ENCODE peak calls at places on chromosomes 6 and 20, in six cellular contexts. N, L, J, E, M and G are unnamed samples. For H3K4me1, the result is how much of the 10 kb centered on the place peaks cover.

GRCh38 chr20:56409521-56409920 is 2.5 kb upstream of the CASS4 start:
- DNase-seq in N (no peak), L (no peak), J (no peak), E (peak), M (peak), G (no peak)

GRCh38 chr20:17645546-17646208 is 36.4 kb downstream of the RRBP1 start:
- DNase-seq in N (no peak), L (no peak), J (no peak), E (peak), M (no peak), G (no peak)

GRCh38 chr20:50992336-50992732 is 30.6 kb downstream of the KCNG1 start:
- DNase-seq in N (no peak), L (no peak), J (no peak), E (no peak), M (no peak), G (no peak)

GRCh38 chr20:8139899-8140298 is 7.8 kb downstream of the PLCB1 start:
- DNase-seq in N (no peak), L (no peak), J (no peak), E (no peak), M (no peak), G (no peak)

GRCh38 chr6:141659582-141659981 is 473.1 kb upstream of the GJE1 start:
- DNase-seq in N (no peak), L (no peak), J (no peak), E (no peak), M (no peak), G (no peak)

GRCh38 chr20:17556842-17557674 is 12.8 kb upstream of the DSTN start:
- DNase-seq in N (no peak), L (no peak), J (peak), E (peak), M (peak), G (no peak)

GRCh38 chr6:116564296-116564695 is 7.0 kb upstream of the RWDD1 start:
- DNase-seq in N (no peak), L (no peak), J (no peak), E (peak), M (peak), G (no peak)

GRCh38 chr6:73803562-73804221 is 107.7 kb downstream of the CD109 start:
- DNase-seq in N (peak), L (peak), J (no peak), E (peak), M (peak), G (no peak)

GRCh38 chr6:43277643-43278523 is 20.2 kb upstream of the SLC22A7 start:
- DNase-seq in N (no peak), L (peak), J (no peak), E (no peak), M (peak), G (no peak)

GRCh38 chr6:1424306-1424927 is 35.0 kb downstream of the FOXF2 start:
- DNase-seq in N (peak), L (peak), J (peak), E (peak), M (peak), G (peak)

GRCh38 chr6:122495612-122496011 is 24.0 kb upstream of the SERINC1 start:
- DNase-seq in N (no peak), L (no peak), J (no peak), E (no peak), M (no peak), G (peak)

GRCh38 chr20:10644458-10645204 is 29.2 kb downstream of the JAG1 start:
- DNase-seq in N (no peak), L (no peak), J (no peak), E (no peak), M (no peak), G (no peak)

GRCh38 chr20:43460172-43460829 is 2.6 kb downstream of the SRSF6 start:
- DNase-seq in N (no peak), L (no peak), J (no peak), E (no peak), M (no peak), G (no peak)

GRCh38 chr6:31098449-31098938 is 13.9 kb downstream of the C6orf15 start:
- DNase-seq in N (no peak), L (no peak), J (no peak), E (no peak), M (no peak), G (no peak)
- H3K4me1 ChIP-seq in N (under half), L (under half), J (under half), E (under half), M (under half), G (under half)

DNA sequence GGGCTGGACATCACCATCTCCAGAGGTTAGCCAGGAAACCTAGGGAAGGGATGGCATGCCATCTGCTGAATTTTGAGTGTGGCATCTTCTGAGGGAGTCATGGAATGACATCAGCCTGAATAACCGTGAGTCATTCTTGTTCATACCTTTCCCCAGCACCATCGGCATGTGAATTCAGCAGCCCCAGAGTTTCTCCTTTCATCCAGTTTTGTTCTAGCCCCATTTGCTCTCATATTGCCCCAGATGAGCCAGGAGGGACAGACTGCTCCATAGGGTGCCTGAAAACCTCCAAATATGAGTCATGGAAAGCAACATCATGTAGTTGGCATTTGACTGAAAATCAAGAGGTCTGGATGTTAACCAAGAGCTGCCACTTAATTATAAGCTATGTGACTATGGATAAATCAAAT is 219.2 kb upstream of the SGK1 start:
- DNase-seq in N (peak), L (no peak), J (no peak), E (peak), M (peak), G (no peak)
- H3K27ac ChIP-seq in N (peak), L (no peak), J (no peak), E (peak), M (peak), G (no peak)

GRCh38 chr6:112224088-112224487 is 30.3 kb downstream of the LAMA4 start:
- DNase-seq in N (no peak), L (no peak), J (no peak), E (no peak), M (no peak), G (no peak)
- H3K4me1 ChIP-seq in N (under half), L (under half), J (under half), E (half or more), M (under half), G (under half)

GRCh38 chr6:36841756-36842155 is 2.5 kb upstream of the CPNE5 start:
- DNase-seq in N (no peak), L (no peak), J (no peak), E (no peak), M (no peak), G (no peak)
- H3K27ac ChIP-seq in N (no peak), L (no peak), J (no peak), E (no peak), M (no peak), G (no peak)

GRCh38 chr6:37054171-37054570 is 48.7 kb downstream of the FGD2 start:
- DNase-seq in N (no peak), L (no peak), J (no peak), E (no peak), M (no peak), G (no peak)

GRCh38 chr6:37052027-37052628 is 46.7 kb downstream of the FGD2 start:
- DNase-seq in N (no peak), L (no peak), J (no peak), E (no peak), M (no peak), G (peak)

GRCh38 chr6:37054580-37054979 is 49.1 kb downstream of the FGD2 start:
- DNase-seq in N (no peak), L (no peak), J (no peak), E (no peak), M (no peak), G (no peak)

GRCh38 chr6:37051138-37052026 is 45.9 kb downstream of the FGD2 start:
- DNase-seq in N (peak), L (peak), J (peak), E (peak), M (peak), G (peak)

GRCh38 chr6:37053683-37054082 is 48.2 kb downstream of the FGD2 start:
- DNase-seq in N (no peak), L (no peak), J (no peak), E (no peak), M (no peak), G (no peak)
- H3K4me1 ChIP-seq in N (half or more), L (under half), J (under half), E (under half), M (under half), G (under half)

GRCh38 chr20:48339147-48339985 is 488.4 kb downstream of the PREX1 start:
- DNase-seq in N (no peak), L (no peak), J (no peak), E (peak), M (peak), G (no peak)

GRCh38 chr20:48335421-48336090 is 492.2 kb downstream of the PREX1 start:
- DNase-seq in N (no peak), L (no peak), J (no peak), E (no peak), M (no peak), G (no peak)

GRCh38 chr20:48333707-48334106 is 494.1 kb downstream of the PREX1 start:
- DNase-seq in N (no peak), L (no peak), J (no peak), E (no peak), M (no peak), G (no peak)

GRCh38 chr20:48338717-48339116 is 489.1 kb downstream of the PREX1 start:
- DNase-seq in N (no peak), L (no peak), J (no peak), E (peak), M (peak), G (no peak)

DNA sequence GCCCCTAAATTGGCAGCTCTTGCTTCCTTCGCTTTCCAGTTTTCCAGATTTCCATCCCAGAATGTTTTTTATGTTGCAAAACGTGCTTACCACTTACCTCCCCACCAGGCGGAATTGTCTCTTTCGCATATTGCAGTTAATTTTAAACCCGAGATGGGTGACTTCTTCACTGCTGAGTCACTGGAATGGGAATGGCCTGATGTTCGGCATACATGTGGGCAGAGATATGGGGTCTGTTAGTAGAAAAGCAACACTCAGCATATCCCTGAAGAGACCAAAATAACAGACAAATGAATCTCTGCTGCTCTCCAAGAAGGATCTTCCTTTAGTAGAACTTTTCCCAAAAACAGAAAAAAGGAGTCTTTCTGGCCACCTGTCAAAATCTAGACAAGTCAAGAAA is 491.2 kb downstream of the PREX1 start:
- DNase-seq in N (no peak), L (no peak), J (no peak), E (no peak), M (no peak), G (no peak)
- H3K27ac ChIP-seq in N (no peak), L (no peak), J (no peak), E (no peak), M (no peak), G (no peak)

GRCh38 chr6:148514091-148514850 is 171.6 kb downstream of the SASH1 start:
- DNase-seq in N (no peak), L (no peak), J (no peak), E (peak), M (peak), G (no peak)
- H3K4me1 ChIP-seq in N (under half), L (under half), J (under half), E (half or more), M (under half), G (under half)